ENCODE peak calls at places on chromosomes 12 and 14, in six cellular contexts. U is AG04450, N is OCI-LY7, B is HepG2, V is IMR-90, R is body of pancreas. J is an unnamed sample.

GRCh38 chr14:90521121-90521929 is 124.5 kb downstream of the CALM1 start:
- DNase-seq in U (no peak), N (no peak), B (no peak), V (no peak), R (peak), J (no peak)

GRCh38 chr14:36659010-36659821 is 2.4 kb upstream of the PAX9 start:
- DNase-seq in U (no peak), N (no peak), B (no peak), V (no peak), R (no peak), J (no peak)

GRCh38 chr14:100533647-100534485 is 53.4 kb downstream of the BEGAIN start:
- DNase-seq in U (no peak), N (no peak), B (no peak), V (no peak), R (peak), J (no peak)

GRCh38 chr12:3160081-3160480 is 82.9 kb downstream of the TSPAN9 start:
- DNase-seq in U (no peak), N (no peak), B (no peak), V (peak), R (no peak), J (no peak)

GRCh38 chr12:57435288-57435687 is 704 bp downstream of the INHBC start:
- DNase-seq in U (no peak), N (no peak), B (no peak), V (no peak), R (no peak), J (no peak)

GRCh38 chr12:92393504-92393903 is 247.9 kb upstream of the BTG1 start:
- DNase-seq in U (no peak), N (peak), B (no peak), V (no peak), R (no peak), J (no peak)

GRCh38 chr12:130078852-130079251 is 83.4 kb upstream of the FZD10 start:
- DNase-seq in U (no peak), N (no peak), B (no peak), V (no peak), R (no peak), J (no peak)

GRCh38 chr12:116368196-116369194 is 91.0 kb upstream of the MED13L start:
- DNase-seq in U (no peak), N (no peak), B (no peak), V (no peak), R (peak), J (peak)

GRCh38 chr14:60067911-60068310 is 23.8 kb upstream of the PCNX4 start:
- DNase-seq in U (no peak), N (no peak), B (no peak), V (no peak), R (no peak), J (no peak)

GRCh38 chr14:92529895-92530294 is 16.3 kb downstream of the RIN3 start:
- DNase-seq in U (no peak), N (no peak), B (no peak), V (no peak), R (no peak), J (no peak)

GRCh38 chr12:98344630-98345029 is 170.8 kb upstream of the TMPO start:
- DNase-seq in U (no peak), N (no peak), B (no peak), V (no peak), R (no peak), J (no peak)

GRCh38 chr14:105818712-105819005 is 292.3 kb downstream of the TMEM121 start:
- DNase-seq in U (no peak), N (peak), B (no peak), V (no peak), R (no peak), J (no peak)

GRCh38 chr12:59595557-59596231 is at the start of gene SLC16A7:
- DNase-seq in U (peak), N (peak), B (peak), V (peak), R (peak), J (peak)

GRCh38 chr12:27505771-27506170 is 18.2 kb upstream of the PPFIBP1 start:
- DNase-seq in U (no peak), N (no peak), B (no peak), V (peak), R (no peak), J (no peak)

GRCh38 chr12:121678721-121679300 is 9.4 kb upstream of the MORN3 start:
- DNase-seq in U (no peak), N (no peak), B (no peak), V (peak), R (no peak), J (no peak)

GRCh38 chr12:100427078-100427477 is 46.6 kb upstream of the NR1H4 start:
- DNase-seq in U (no peak), N (no peak), B (peak), V (peak), R (peak), J (no peak)

GRCh38 chr14:81311816-81312215 is 88.3 kb downstream of the STON2 start:
- DNase-seq in U (no peak), N (no peak), B (no peak), V (no peak), R (no peak), J (no peak)

GRCh38 chr12:45615268-45615667 is 114.2 kb upstream of the ARID2 start:
- DNase-seq in U (peak), N (no peak), B (no peak), V (peak), R (no peak), J (no peak)

GRCh38 chr12:124411291-124411878 is 116.5 kb downstream of the RFLNA start:
- DNase-seq in U (peak), N (no peak), B (no peak), V (peak), R (no peak), J (no peak)

GRCh38 chr12:47214771-47215170 is 135.0 kb upstream of the AMIGO2 start:
- DNase-seq in U (no peak), N (no peak), B (no peak), V (no peak), R (no peak), J (no peak)
- H3K4me3 ChIP-seq in U (no peak), N (peak), B (no peak), V (no peak), R (no peak), J (no peak)

GRCh38 chr12:119990382-119990874 is 1.4 kb downstream of the BICDL1 start:
- DNase-seq in U (no peak), N (peak), B (no peak), V (no peak), R (no peak), J (no peak)

GRCh38 chr12:119992129-119992705 is 3.2 kb downstream of the BICDL1 start:
- DNase-seq in U (no peak), N (no peak), B (no peak), V (no peak), R (no peak), J (no peak)

GRCh38 chr12:119989619-119990381 is 764 bp downstream of the BICDL1 start:
- DNase-seq in U (peak), N (peak), B (peak), V (peak), R (peak), J (peak)

GRCh38 chr12:119988788-119989618 is at the start of gene BICDL1:
- DNase-seq in U (no peak), N (peak), B (peak), V (peak), R (peak), J (peak)

DNA sequence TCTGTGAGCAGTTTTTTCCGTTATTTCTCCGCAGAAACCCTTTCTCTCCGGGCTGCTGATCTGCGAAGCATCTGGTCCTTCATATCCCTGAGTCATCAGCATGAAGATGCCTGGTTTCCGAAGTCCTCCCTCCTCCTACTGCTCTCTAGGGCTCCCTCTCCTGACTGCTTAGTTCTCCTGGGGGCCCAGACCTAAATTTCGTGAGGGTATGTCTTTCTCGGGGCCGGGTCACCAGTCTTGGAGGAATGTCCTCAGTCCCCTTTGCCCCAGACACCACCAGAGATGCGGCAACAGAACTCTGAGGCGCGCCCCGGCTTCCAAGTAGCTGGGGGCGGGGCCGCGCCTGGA is 622 bp upstream of the BICDL1 start:
- DNase-seq in U (peak), N (no peak), B (no peak), V (peak), R (no peak), J (no peak)
- H3K4me3 ChIP-seq in U (peak), N (peak), B (peak), V (peak), R (peak), J (peak)

DNA sequence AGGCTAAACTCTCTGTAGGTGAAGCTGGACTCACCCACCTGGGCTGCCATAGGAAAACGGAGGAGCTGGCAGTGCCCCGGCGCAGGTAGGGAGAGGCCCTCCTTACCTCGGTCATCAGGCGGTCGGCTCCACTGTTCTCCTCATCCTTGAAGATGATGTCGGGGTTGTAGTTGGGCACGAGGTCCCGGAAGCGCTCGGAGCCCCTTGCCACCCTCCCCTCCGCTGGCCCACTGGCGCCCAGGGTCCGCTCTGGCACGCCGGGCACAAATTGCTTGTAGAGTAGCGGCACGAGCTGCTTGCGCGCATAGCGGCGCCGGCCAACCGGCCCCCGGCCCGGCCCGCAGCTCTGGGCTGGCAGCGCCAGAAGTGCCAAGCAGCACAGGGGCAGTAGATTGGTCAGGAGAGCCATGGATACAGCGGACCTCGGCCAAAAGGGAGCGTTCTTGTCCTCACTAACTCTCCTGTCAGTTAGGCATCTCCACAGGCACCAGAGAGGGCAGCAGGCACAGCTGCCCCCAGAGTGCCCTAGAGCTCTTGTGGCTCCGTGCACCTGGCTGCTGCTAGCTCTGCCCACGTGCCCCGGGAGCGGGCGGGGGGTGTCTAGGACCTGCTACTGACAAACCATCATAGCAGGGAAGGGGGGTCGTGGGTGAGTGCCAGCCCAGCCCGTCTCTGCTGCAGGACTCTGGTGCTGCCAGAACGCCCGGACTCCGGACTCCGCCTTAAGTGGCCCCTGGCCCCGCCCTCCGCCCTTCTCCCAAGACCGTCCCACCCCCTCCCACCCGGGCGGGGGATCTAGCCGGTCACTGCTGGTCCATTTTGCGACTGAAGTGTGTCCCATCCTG is at the start of gene DHH:
- DNase-seq in U (no peak), N (no peak), B (no peak), V (no peak), R (peak), J (peak)
- H3K4me3 ChIP-seq in U (peak), N (no peak), B (no peak), V (no peak), R (no peak), J (peak)

DNA sequence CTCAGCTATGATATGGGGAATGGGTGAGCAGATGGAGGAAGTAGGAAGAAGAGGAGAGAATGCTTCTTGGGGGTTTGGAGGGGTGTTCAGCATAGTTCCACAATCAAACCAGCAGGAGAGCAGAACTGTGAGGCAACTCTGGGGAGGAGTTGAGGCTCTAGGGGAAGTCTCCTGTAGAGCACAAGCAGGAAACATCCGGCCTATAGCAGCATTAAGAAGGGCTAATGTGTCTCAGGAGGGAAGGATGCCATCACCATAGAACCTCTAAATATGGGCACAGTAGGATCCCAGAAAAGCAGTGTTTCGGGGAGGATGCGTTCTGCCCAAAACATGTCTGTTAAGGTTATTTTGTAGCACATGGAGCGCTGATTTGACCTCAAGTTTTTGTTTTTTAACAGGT is 8.4 kb upstream of the SALL2 start:
- DNase-seq in U (no peak), N (peak), B (no peak), V (no peak), R (no peak), J (no peak)
- H3K4me3 ChIP-seq in U (no peak), N (no peak), B (no peak), V (no peak), R (no peak), J (no peak)

GRCh38 chr14:77848031-77848430 is 48.1 kb downstream of the ADCK1 start:
- DNase-seq in U (no peak), N (no peak), B (no peak), V (peak), R (no peak), J (no peak)
- H3K4me3 ChIP-seq in U (no peak), N (no peak), B (no peak), V (no peak), R (no peak), J (no peak)

GRCh38 chr14:75979641-75980422 is 2.0 kb downstream of the TGFB3 start:
- DNase-seq in U (no peak), N (no peak), B (no peak), V (no peak), R (no peak), J (no peak)

GRCh38 chr14:75977544-75977943 is 4.3 kb downstream of the TGFB3 start:
- DNase-seq in U (no peak), N (no peak), B (no peak), V (no peak), R (no peak), J (no peak)

GRCh38 chr14:75976838-75977237 is 5.0 kb downstream of the TGFB3 start:
- DNase-seq in U (no peak), N (no peak), B (no peak), V (no peak), R (no peak), J (no peak)

GRCh38 chr14:75979071-75979571 is 2.7 kb downstream of the TGFB3 start:
- DNase-seq in U (no peak), N (peak), B (no peak), V (peak), R (peak), J (peak)

DNA sequence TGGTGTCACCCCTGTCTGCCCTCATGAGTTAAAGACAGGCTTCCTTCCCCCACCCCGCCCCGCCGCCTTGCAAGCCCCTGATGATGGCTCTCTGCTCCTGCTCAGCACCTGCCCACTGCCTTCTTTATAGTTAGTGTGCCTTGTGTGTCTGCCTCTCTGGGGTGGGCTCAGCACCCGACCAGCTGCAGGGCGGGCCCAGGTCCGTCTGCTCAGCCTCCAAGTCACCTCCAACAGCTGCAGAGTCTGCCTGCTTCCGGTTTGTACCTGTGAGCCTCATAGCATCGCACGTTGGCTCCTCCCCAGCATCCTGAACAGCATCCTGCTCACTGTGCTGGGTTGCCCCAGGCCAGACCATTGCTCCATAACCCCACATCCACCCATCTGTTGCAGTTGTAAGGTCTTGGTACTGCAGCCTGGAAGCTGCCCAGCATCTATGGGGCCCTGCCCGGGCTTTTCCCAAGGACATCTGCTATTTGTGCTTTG is 3.5 kb downstream of the TGFB3 start:
- DNase-seq in U (no peak), N (peak), B (no peak), V (no peak), R (no peak), J (no peak)
- H3K4me3 ChIP-seq in U (no peak), N (no peak), B (no peak), V (no peak), R (no peak), J (no peak)

DNA sequence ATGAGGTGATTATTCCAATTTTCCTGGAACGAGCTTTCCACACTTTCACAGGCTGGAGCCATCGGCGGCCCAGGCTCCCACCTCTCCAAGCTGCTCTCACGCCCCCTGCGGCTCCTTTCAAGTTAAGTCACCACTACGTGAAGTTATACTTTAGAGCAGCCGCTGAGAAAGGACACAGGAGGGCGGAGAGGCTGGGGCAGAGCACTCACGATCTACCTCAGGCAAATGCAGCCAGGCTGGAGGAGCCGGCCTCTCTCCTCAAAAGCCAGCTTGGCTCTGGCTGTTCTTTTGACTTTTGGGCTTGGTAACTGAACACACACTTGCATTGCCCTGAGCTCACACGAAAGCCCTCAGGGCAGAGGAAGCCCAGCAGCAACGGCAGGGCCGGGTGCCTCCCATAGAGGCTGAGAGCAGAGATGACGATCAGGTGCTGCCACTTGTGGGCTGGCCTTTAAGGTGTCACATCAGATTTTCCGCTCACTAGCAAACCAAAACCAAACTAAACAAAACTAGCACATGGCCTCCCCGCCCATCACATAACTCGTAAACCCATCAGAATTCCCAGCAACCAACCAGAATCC is 75.2 kb downstream of the PITPNM2 start:
- DNase-seq in U (no peak), N (peak), B (peak), V (no peak), R (no peak), J (no peak)
- H3K4me3 ChIP-seq in U (no peak), N (no peak), B (peak), V (no peak), R (no peak), J (no peak)

GRCh38 chr12:19992311-19992710 is 376.0 kb upstream of the PDE3A start:
- DNase-seq in U (no peak), N (no peak), B (no peak), V (no peak), R (no peak), J (no peak)

GRCh38 chr12:19988918-19989317 is 379.4 kb upstream of the PDE3A start:
- DNase-seq in U (no peak), N (no peak), B (no peak), V (no peak), R (no peak), J (no peak)

DNA sequence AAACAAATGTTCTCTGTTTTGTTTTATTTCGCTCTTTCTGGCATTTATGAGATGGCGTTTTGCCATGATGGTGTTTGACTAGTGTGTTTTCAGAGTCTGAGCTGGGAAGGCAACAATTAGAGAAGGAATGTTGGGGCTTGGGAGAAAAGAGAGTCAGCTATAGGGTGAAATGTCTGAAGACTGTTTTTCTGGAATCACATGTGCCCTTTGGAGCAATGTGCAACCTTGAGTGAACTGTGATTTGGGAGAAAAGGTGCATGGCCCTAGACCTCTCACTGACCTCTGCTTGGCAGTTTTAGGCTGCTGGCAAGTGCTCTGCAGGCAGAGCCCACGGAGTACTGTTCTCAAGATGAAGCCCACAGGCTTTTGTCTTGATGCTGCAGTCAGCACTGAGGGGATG is 379.9 kb upstream of the PDE3A start:
- DNase-seq in U (no peak), N (no peak), B (no peak), V (no peak), R (no peak), J (no peak)
- H3K4me3 ChIP-seq in U (no peak), N (no peak), B (no peak), V (no peak), R (no peak), J (no peak)